ENCODE peak calls at places on chromosomes 16 and 17, in four cellular contexts. X is fibroblast of lung, J is RWPE1, P is COR-L47. Q is an unnamed sample.

GRCh38 chr17:69523252-69523861 is 108.9 kb downstream of the MAP2K6 start:
- DNase-seq in X (peak), J (peak), P (peak), Q (no peak)

GRCh38 chr16:58269526-58269925 is 25.3 kb downstream of the PRSS54 start:
- DNase-seq in P (no peak), J (no peak), X (peak), Q (no peak)

GRCh38 chr17:75084039-75084660 is 3.6 kb upstream of the SLC16A5 start:
- DNase-seq in J (no peak), X (peak), P (peak), Q (no peak)

GRCh38 chr16:70752381-70752780 is 48.6 kb downstream of the VAC14 start:
- DNase-seq in J (no peak), P (no peak), X (no peak), Q (no peak)

GRCh38 chr17:47301161-47301560 is 22.6 kb upstream of the EFCAB13 start:
- DNase-seq in P (no peak), J (no peak), X (no peak), Q (no peak)

GRCh38 chr16:54932737-54933254 is 2.1 kb downstream of the IRX5 start:
- DNase-seq in J (no peak), X (no peak), P (no peak), Q (no peak)

GRCh38 chr17:67376509-67376891 is 581 bp upstream of the PITPNC1 start:
- DNase-seq in X (peak), J (no peak), P (no peak), Q (no peak)

GRCh38 chr16:17836868-17837602 is 366.3 kb upstream of the XYLT1 start:
- DNase-seq in J (peak), X (peak), P (no peak), Q (no peak)

GRCh38 chr17:48814504-48814903 is 2.5 kb downstream of the TTLL6 start:
- DNase-seq in X (peak), P (peak), J (peak), Q (peak)

GRCh38 chr16:88772871-88773811 is 11.9 kb downstream of the PIEZO1 start:
- DNase-seq in X (peak), J (no peak), P (no peak), Q (no peak)

GRCh38 chr17:40496170-40496569 is 5.3 kb downstream of the TNS4 start:
- DNase-seq in J (no peak), X (no peak), P (no peak), Q (no peak)

GRCh38 chr17:72666519-72666874 is 426.0 kb downstream of the SLC39A11 start:
- DNase-seq in X (peak), J (no peak), P (no peak), Q (no peak)

GRCh38 chr17:988561-988960 is 8.4 kb upstream of the TIMM22 start:
- DNase-seq in X (no peak), P (no peak), J (no peak), Q (no peak)

GRCh38 chr16:66605177-66605999 is 884 bp downstream of the CMTM3 start:
- DNase-seq in P (no peak), J (peak), X (peak), Q (no peak)

GRCh38 chr16:69706256-69706974 is 19.9 kb downstream of the NQO1 start:
- DNase-seq in X (peak), J (peak), P (no peak), Q (no peak)